ENCODE peak calls at places on chromosomes 4 and X, in five cellular contexts. C is epithelial cell of esophagus, Z is endodermal cell, K is ovary, P is GM23248. Q is an unnamed sample.

GRCh38 chr4:67744561-67745283 is 9.5 kb downstream of the GNRHR start:
- DNase-seq in C (peak), Z (no peak), K (no peak), P (peak), Q (no peak)

GRCh38 chrX:71935542-71935941 is 24.9 kb downstream of the NHSL2 start:
- DNase-seq in C (no peak), Z (peak), K (peak), P (no peak), Q (no peak)

GRCh38 chrX:120604359-120604782 is 470 bp downstream of the MCTS1 start:
- DNase-seq in C (peak), Z (no peak), K (no peak), P (peak), Q (no peak)

GRCh38 chr4:105971032-105971431 is 75.8 kb downstream of the NPNT start:
- DNase-seq in C (no peak), Z (no peak), K (no peak), P (no peak), Q (no peak)

GRCh38 chr4:111883557-111883999 is 261.7 kb upstream of the FAM241A start:
- DNase-seq in C (no peak), Z (peak), K (no peak), P (peak), Q (no peak)

GRCh38 chrX:137549846-137550534 is 15.9 kb upstream of the ZIC3 start:
- DNase-seq in C (no peak), Z (peak), K (no peak), P (no peak), Q (no peak)

GRCh38 chrX:68821616-68822015 is 7.2 kb upstream of the EFNB1 start:
- DNase-seq in C (no peak), Z (no peak), K (no peak), P (no peak), Q (no peak)

GRCh38 chr4:158172558-158173258 is at the start of gene GASK1B:
- DNase-seq in C (peak), Z (peak), K (peak), P (peak), Q (no peak)

GRCh38 chr4:113468165-113469022 is 293.1 kb downstream of the CAMK2D start:
- DNase-seq in C (peak), Z (peak), K (peak), P (peak), Q (peak)
- H3K4me3 ChIP-seq in C (peak), Z (no peak), K (no peak), P (peak), Q (peak)

GRCh38 chrX:55488268-55488558 is 1.4 kb downstream of the USP51 start:
- DNase-seq in C (no peak), Z (no peak), K (no peak), P (no peak), Q (no peak)
- H3K4me3 ChIP-seq in C (peak), Z (peak), K (peak), P (no peak), Q (peak)

DNA sequence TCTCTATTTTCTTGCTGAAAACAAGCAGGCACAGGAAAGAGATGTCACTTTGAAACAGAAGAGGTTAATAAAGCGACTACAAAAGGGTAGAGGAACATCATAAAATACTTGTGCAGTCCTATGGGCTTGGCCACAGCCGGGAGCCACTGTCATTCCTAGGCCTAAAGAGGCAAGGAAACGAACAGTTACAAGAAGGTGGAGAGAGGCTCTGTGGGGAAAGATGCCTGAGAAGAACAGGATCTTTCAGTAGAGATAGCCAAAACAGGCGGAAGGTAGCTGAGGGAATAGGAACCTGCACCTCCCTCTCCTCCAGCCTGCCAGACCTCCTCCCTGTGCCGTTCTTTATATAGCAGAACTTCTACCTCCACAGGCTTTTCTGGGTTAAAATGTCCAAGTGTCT is 57.4 kb upstream of the ARSJ start:
- DNase-seq in C (no peak), Z (no peak), K (no peak), P (no peak), Q (no peak)
- H3K4me3 ChIP-seq in C (no peak), Z (no peak), K (no peak), P (no peak), Q (no peak)

GRCh38 chr4:39349326-39349725 is 16.8 kb downstream of the RFC1 start:
- DNase-seq in C (no peak), Z (no peak), K (no peak), P (no peak), Q (no peak)

GRCh38 chr4:39354178-39354503 is 12.0 kb downstream of the RFC1 start:
- DNase-seq in C (no peak), Z (no peak), K (no peak), P (no peak), Q (no peak)

GRCh38 chr4:39348371-39349265 is 17.5 kb downstream of the RFC1 start:
- DNase-seq in C (peak), Z (no peak), K (no peak), P (peak), Q (no peak)

GRCh38 chr4:39357002-39357401 is 9.2 kb downstream of the RFC1 start:
- DNase-seq in C (no peak), Z (no peak), K (no peak), P (no peak), Q (no peak)

GRCh38 chr4:39353478-39354177 is 12.5 kb downstream of the RFC1 start:
- DNase-seq in C (peak), Z (no peak), K (no peak), P (peak), Q (no peak)
- H3K4me3 ChIP-seq in C (peak), Z (no peak), K (peak), P (peak), Q (peak)

GRCh38 chrX:17377047-17377692 is 2.2 kb downstream of the NHS start:
- DNase-seq in C (peak), Z (peak), K (peak), P (peak), Q (no peak)

GRCh38 chrX:17377795-17378194 is 2.8 kb downstream of the NHS start:
- DNase-seq in C (peak), Z (no peak), K (no peak), P (peak), Q (no peak)

GRCh38 chrX:17375361-17375630 is 296 bp downstream of the NHS start:
- DNase-seq in C (peak), Z (no peak), K (no peak), P (no peak), Q (no peak)

GRCh38 chrX:17375631-17376380 is 806 bp downstream of the NHS start:
- DNase-seq in C (peak), Z (peak), K (peak), P (peak), Q (no peak)

DNA sequence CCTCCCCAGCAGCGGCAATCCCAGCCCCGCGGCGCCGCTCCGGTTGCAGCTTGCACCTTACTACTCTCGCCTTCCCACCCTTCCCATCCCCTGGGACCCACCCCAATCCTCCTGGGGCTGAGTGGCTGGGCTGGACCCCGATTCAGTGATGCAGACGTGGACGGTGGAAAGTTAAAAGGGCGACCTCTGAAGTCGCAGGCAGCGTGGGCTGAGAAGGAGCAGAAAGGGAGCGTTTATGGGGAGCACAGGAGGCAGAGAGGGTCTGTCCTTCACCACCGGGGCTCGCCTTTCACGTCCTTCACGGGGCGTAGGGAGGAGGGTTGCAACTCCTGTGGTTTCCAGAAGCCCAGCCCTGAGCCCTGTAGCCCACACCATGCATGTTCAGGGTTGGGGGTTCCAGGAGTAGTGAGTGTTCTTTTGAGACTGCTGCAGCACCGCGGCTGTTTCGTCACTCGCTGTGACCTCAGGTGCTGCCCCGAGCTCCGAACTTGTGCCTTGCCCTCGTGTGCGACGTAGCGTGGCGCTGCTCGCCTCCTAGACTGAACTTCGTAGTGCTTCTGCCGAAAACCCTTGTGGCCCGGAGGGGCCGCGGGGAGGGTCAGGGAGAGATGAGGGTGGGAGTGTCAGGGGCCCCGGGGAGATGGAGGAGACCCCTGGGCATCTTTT is 1.5 kb downstream of the NHS start:
- DNase-seq in C (peak), Z (peak), K (peak), P (peak), Q (no peak)
- H3K4me3 ChIP-seq in C (peak), Z (peak), K (peak), P (peak), Q (peak)

GRCh38 chrX:73131276-73131675 is 52.0 kb upstream of the PABPC1L2A start:
- DNase-seq in C (no peak), Z (no peak), K (no peak), P (no peak), Q (no peak)
- H3K4me3 ChIP-seq in C (no peak), Z (no peak), K (no peak), P (no peak), Q (no peak)

GRCh38 chr4:2484993-2485392 is 16.1 kb downstream of the RNF4 start:
- DNase-seq in C (peak), Z (peak), K (no peak), P (peak), Q (no peak)
- H3K4me3 ChIP-seq in C (no peak), Z (no peak), K (no peak), P (peak), Q (no peak)

DNA sequence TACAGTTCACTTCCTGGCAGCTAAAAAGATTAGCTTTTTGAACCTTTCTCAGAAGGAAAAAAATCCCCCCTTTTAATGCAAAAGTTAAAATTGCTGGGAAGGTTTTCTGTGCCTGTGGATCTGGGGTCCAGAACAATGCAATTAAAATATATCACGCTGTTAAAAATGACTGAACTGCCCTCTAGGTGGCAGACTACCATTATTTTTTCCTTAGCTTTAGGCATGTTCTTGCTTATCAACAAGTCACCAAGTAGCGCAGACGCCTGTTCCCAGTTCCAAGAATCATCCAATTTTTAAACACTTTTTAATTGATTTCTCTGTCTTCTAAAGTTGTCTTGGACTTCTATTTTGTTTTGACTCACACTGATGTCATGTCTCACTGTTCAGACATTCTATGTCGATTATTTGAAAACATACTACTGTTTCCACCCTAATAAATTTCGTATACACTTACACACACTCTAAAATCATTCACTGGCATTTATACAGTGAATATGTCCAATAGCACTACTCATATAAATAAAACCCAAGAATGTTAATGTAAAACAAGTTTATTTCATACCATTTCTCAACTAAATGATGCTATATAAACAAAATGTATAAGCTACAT is 661.6 kb downstream of the RAPGEF2 start:
- DNase-seq in C (peak), Z (peak), K (no peak), P (peak), Q (peak)
- H3K4me3 ChIP-seq in C (no peak), Z (no peak), K (no peak), P (no peak), Q (no peak)